ENCODE peak calls at places on chromosomes 2 and 18, in six cellular contexts. X is activated CD4-positive, alpha-beta memory T cell treated with anti-CD3 and anti-CD28 coated beads for 36 hours; U is stimulated activated CD4-positive, alpha-beta T cell treated with anti-CD3 and anti-CD28 coated beads, Interleukin-4, amount 100 ng/mL, for 1 hour; R is putamen; W is fibroblast of gingiva; V is activated gamma-delta T cell treated with Interleukin-2 at 50 U/mL for 16 hours. Y is an unnamed sample.

GRCh38 chr2:23760746-23761145 is 166.2 kb downstream of the ATAD2B start:
- DNase-seq in X (no peak), U (no peak), R (peak), W (peak), V (no peak), Y (no peak)

GRCh38 chr2:128362889-128363228 is 44.2 kb upstream of the HS6ST1 start:
- DNase-seq in X (no peak), U (no peak), R (no peak), W (peak), V (no peak), Y (no peak)

GRCh38 chr2:43879261-43879660 is 40.5 kb downstream of the ABCG8 start:
- DNase-seq in X (no peak), U (no peak), R (no peak), W (peak), V (no peak), Y (no peak)

GRCh38 chr2:105821428-105822125 is 76.9 kb downstream of the NCK2 start:
- DNase-seq in X (no peak), U (no peak), R (no peak), W (no peak), V (no peak), Y (no peak)

GRCh38 chr2:28991462-28991861 is 10.4 kb downstream of the TOGARAM2 start:
- DNase-seq in X (no peak), U (no peak), R (no peak), W (no peak), V (no peak), Y (no peak)

GRCh38 chr2:74100254-74101216 is 47.2 kb downstream of the BOLA3 start:
- DNase-seq in X (no peak), U (no peak), R (no peak), W (no peak), V (no peak), Y (no peak)

GRCh38 chr2:119190321-119190720 is 31.8 kb upstream of the C1QL2 start:
- DNase-seq in X (no peak), U (no peak), R (no peak), W (no peak), V (no peak), Y (no peak)

GRCh38 chr18:50659091-50660003 is 99.5 kb downstream of the MAPK4 start:
- DNase-seq in X (no peak), U (no peak), R (no peak), W (peak), V (no peak), Y (no peak)

GRCh38 chr2:28173377-28173776 is 219.3 kb upstream of the FOSL2 start:
- DNase-seq in X (no peak), U (no peak), R (no peak), W (no peak), V (no peak), Y (no peak)

GRCh38 chr2:101400048-101400447 is 12.7 kb upstream of the CREG2 start:
- DNase-seq in X (no peak), U (no peak), R (no peak), W (no peak), V (no peak), Y (no peak)

GRCh38 chr2:184780944-184781343 is 182.6 kb downstream of the ZNF804A start:
- DNase-seq in X (no peak), U (no peak), R (no peak), W (no peak), V (no peak), Y (no peak)

GRCh38 chr2:189304360-189304759 is 124.8 kb upstream of the COL5A2 start:
- DNase-seq in X (peak), U (peak), R (no peak), W (no peak), V (peak), Y (peak)

GRCh38 chr2:135168119-135168872 is 116.2 kb downstream of the RAB3GAP1 start:
- DNase-seq in X (no peak), U (no peak), R (peak), W (no peak), V (no peak), Y (no peak)

GRCh38 chr2:57881998-57882884 is 164.4 kb upstream of the VRK2 start:
- DNase-seq in X (no peak), U (no peak), R (no peak), W (peak), V (no peak), Y (no peak)

GRCh38 chr2:122236152-122236892 is 480.9 kb downstream of the TSN start:
- DNase-seq in X (no peak), U (no peak), R (no peak), W (peak), V (no peak), Y (no peak)

GRCh38 chr18:10234912-10235439 is 219.5 kb upstream of the APCDD1 start:
- DNase-seq in X (no peak), U (no peak), R (no peak), W (peak), V (no peak), Y (no peak)

GRCh38 chr2:28507806-28508764 is 12.2 kb downstream of the PLB1 start:
- DNase-seq in X (peak), U (no peak), R (peak), W (no peak), V (peak), Y (peak)

GRCh38 chr2:174263989-174264388 is 15.7 kb upstream of the OLA1 start:
- DNase-seq in X (no peak), U (no peak), R (no peak), W (peak), V (no peak), Y (no peak)

GRCh38 chr18:24118750-24119577 is 19.9 kb upstream of the CABYR start:
- DNase-seq in X (peak), U (peak), R (peak), W (peak), V (peak), Y (peak)

Y was measured in activated T-cell treated with anti-CD3 and anti-CD28 coated beads, Interleukin-2, amount 50 U/mL, for 48 hours.